ENCODE peak calls at places on chromosomes 16 and 17, in four cellular contexts. One of them, this sample, is unnamed.

GRCh38 chr17:6532441-6532885 is 23.9 kb downstream of the PITPNM3 start:
- DNase-seq in cardiac muscle cell: no peak
- DNase-seq in choroid plexus epithelial cell: no peak
- DNase-seq in GM12865: no peak
- DNase-seq in this sample: no peak

GRCh38 chr16:84266451-84266850 is 26.6 kb upstream of the KCNG4 start:
- DNase-seq in cardiac muscle cell: peak
- DNase-seq in choroid plexus epithelial cell: peak
- DNase-seq in GM12865: peak
- DNase-seq in this sample: peak

GRCh38 chr16:54657058-54657708 is 273.5 kb upstream of the IRX5 start:
- DNase-seq in cardiac muscle cell: peak
- DNase-seq in choroid plexus epithelial cell: peak
- DNase-seq in GM12865: no peak
- DNase-seq in this sample: no peak

GRCh38 chr16:81277681-81278080 is 37.1 kb upstream of the GAN start:
- DNase-seq in cardiac muscle cell: no peak
- DNase-seq in choroid plexus epithelial cell: no peak
- DNase-seq in GM12865: no peak
- DNase-seq in this sample: no peak

GRCh38 chr16:55492756-55493380 is 13.9 kb downstream of the MMP2 start:
- DNase-seq in cardiac muscle cell: no peak
- DNase-seq in choroid plexus epithelial cell: no peak
- DNase-seq in GM12865: no peak
- DNase-seq in this sample: no peak

GRCh38 chr16:88681709-88682451 is 4.4 kb downstream of the SNAI3 start:
- DNase-seq in cardiac muscle cell: peak
- DNase-seq in choroid plexus epithelial cell: no peak
- DNase-seq in GM12865: peak
- DNase-seq in this sample: peak

GRCh38 chr17:17116406-17116805 is 74.1 kb downstream of the MPRIP start:
- DNase-seq in cardiac muscle cell: no peak
- DNase-seq in choroid plexus epithelial cell: no peak
- DNase-seq in GM12865: no peak
- DNase-seq in this sample: no peak

GRCh38 chr17:76371656-76372628 is 12.5 kb upstream of the SPHK1 start:
- DNase-seq in cardiac muscle cell: peak
- DNase-seq in choroid plexus epithelial cell: peak
- DNase-seq in GM12865: no peak
- DNase-seq in this sample: no peak

GRCh38 chr16:3945751-3946603 is 65.5 kb upstream of the CREBBP start:
- DNase-seq in cardiac muscle cell: peak
- DNase-seq in choroid plexus epithelial cell: peak
- DNase-seq in GM12865: no peak
- DNase-seq in this sample: no peak

GRCh38 chr16:56918467-56919012 is 13.4 kb upstream of the HERPUD1 start:
- DNase-seq in cardiac muscle cell: no peak
- DNase-seq in choroid plexus epithelial cell: peak
- DNase-seq in GM12865: no peak
- DNase-seq in this sample: no peak

GRCh38 chr17:76909971-76910760 is 42.0 kb downstream of the MGAT5B start:
- DNase-seq in cardiac muscle cell: peak
- DNase-seq in choroid plexus epithelial cell: peak
- DNase-seq in GM12865: peak
- DNase-seq in this sample: peak

GRCh38 chr16:67247698-67248400 is 568 bp upstream of the FHOD1 start:
- DNase-seq in cardiac muscle cell: no peak
- DNase-seq in choroid plexus epithelial cell: no peak
- DNase-seq in GM12865: no peak
- DNase-seq in this sample: no peak

GRCh38 chr17:79977711-79978544 is 57.7 kb downstream of the TBC1D16 start:
- DNase-seq in cardiac muscle cell: no peak
- DNase-seq in choroid plexus epithelial cell: no peak
- DNase-seq in GM12865: no peak
- DNase-seq in this sample: no peak

GRCh38 chr16:58339452-58339938 is 44.7 kb upstream of the PRSS54 start:
- DNase-seq in cardiac muscle cell: peak
- DNase-seq in choroid plexus epithelial cell: peak
- DNase-seq in GM12865: no peak
- DNase-seq in this sample: no peak

GRCh38 chr17:71726320-71726719 is 394.5 kb upstream of the SOX9 start:
- DNase-seq in cardiac muscle cell: peak
- DNase-seq in choroid plexus epithelial cell: no peak
- DNase-seq in GM12865: no peak
- DNase-seq in this sample: no peak

GRCh38 chr16:53022374-53022773 is 30.3 kb downstream of the CHD9NB start:
- DNase-seq in cardiac muscle cell: peak
- DNase-seq in choroid plexus epithelial cell: peak
- DNase-seq in GM12865: peak
- DNase-seq in this sample: peak

GRCh38 chr17:9725575-9725974 is 65.8 kb downstream of the DHRS7C start:
- DNase-seq in cardiac muscle cell: no peak
- DNase-seq in choroid plexus epithelial cell: peak
- DNase-seq in GM12865: no peak
- DNase-seq in this sample: no peak

GRCh38 chr17:17506893-17507464 is 10.8 kb upstream of the RASD1 start:
- DNase-seq in cardiac muscle cell: no peak
- DNase-seq in choroid plexus epithelial cell: no peak
- DNase-seq in GM12865: no peak
- DNase-seq in this sample: no peak

GRCh38 chr17:15893333-15894024 is 51.5 kb upstream of the ADORA2B start:
- DNase-seq in cardiac muscle cell: peak
- DNase-seq in choroid plexus epithelial cell: peak
- DNase-seq in GM12865: no peak
- DNase-seq in this sample: no peak

GRCh38 chr16:11330526-11331237 is 14.6 kb upstream of the RMI2 start:
- DNase-seq in cardiac muscle cell: no peak
- DNase-seq in choroid plexus epithelial cell: no peak
- DNase-seq in GM12865: no peak
- DNase-seq in this sample: no peak

GRCh38 chr16:11080327-11080967 is 136.1 kb downstream of the CLEC16A start:
- DNase-seq in cardiac muscle cell: no peak
- DNase-seq in choroid plexus epithelial cell: no peak
- DNase-seq in GM12865: no peak
- DNase-seq in this sample: no peak

GRCh38 chr17:59893617-59894100 is 738 bp downstream of the RPS6KB1 start:
- DNase-seq in cardiac muscle cell: peak
- DNase-seq in choroid plexus epithelial cell: peak
- DNase-seq in GM12865: peak
- DNase-seq in this sample: no peak

GRCh38 chr17:17020821-17021193 is 21.4 kb upstream of the MPRIP start:
- DNase-seq in cardiac muscle cell: no peak
- DNase-seq in choroid plexus epithelial cell: no peak
- DNase-seq in GM12865: no peak
- DNase-seq in this sample: no peak

GRCh38 chr17:42561908-42562844 is at the start of gene COASY:
- DNase-seq in cardiac muscle cell: peak
- DNase-seq in choroid plexus epithelial cell: peak
- DNase-seq in GM12865: peak
- DNase-seq in this sample: peak

GRCh38 chr16:12458591-12459400 is 344.9 kb downstream of the CPPED1 start:
- DNase-seq in cardiac muscle cell: peak
- DNase-seq in choroid plexus epithelial cell: no peak
- DNase-seq in GM12865: no peak
- DNase-seq in this sample: peak

GRCh38 chr16:16021020-16021419 is 71.6 kb downstream of the ABCC1 start:
- DNase-seq in cardiac muscle cell: no peak
- DNase-seq in choroid plexus epithelial cell: no peak
- DNase-seq in GM12865: no peak
- DNase-seq in this sample: no peak

GRCh38 chr17:7972131-7972785 is 30.2 kb upstream of the GUCY2D start:
- DNase-seq in cardiac muscle cell: peak
- DNase-seq in choroid plexus epithelial cell: peak
- DNase-seq in GM12865: no peak
- DNase-seq in this sample: no peak

GRCh38 chr16:81324808-81325207 is 10.0 kb downstream of the GAN start:
- DNase-seq in cardiac muscle cell: no peak
- DNase-seq in choroid plexus epithelial cell: no peak
- DNase-seq in GM12865: no peak
- DNase-seq in this sample: no peak

GRCh38 chr17:42518046-42518754 is 17.8 kb upstream of the NAGLU start:
- DNase-seq in cardiac muscle cell: peak
- DNase-seq in choroid plexus epithelial cell: peak
- DNase-seq in GM12865: no peak
- DNase-seq in this sample: no peak

GRCh38 chr17:75011788-75012319 is 616 bp upstream of the MRPL58 start:
- DNase-seq in cardiac muscle cell: peak
- DNase-seq in choroid plexus epithelial cell: peak
- DNase-seq in GM12865: no peak
- DNase-seq in this sample: no peak

GRCh38 chr17:54902611-54903010 is 2.0 kb downstream of the TOM1L1 start:
- DNase-seq in cardiac muscle cell: no peak
- DNase-seq in choroid plexus epithelial cell: no peak
- DNase-seq in GM12865: no peak
- DNase-seq in this sample: no peak

GRCh38 chr17:7253082-7253481 is 1.1 kb downstream of the ELP5 start:
- DNase-seq in cardiac muscle cell: no peak
- DNase-seq in choroid plexus epithelial cell: no peak
- DNase-seq in GM12865: no peak
- DNase-seq in this sample: no peak

GRCh38 chr16:1788095-1788707 is 5.3 kb downstream of the IGFALS start:
- DNase-seq in cardiac muscle cell: no peak
- DNase-seq in choroid plexus epithelial cell: no peak
- DNase-seq in GM12865: no peak
- DNase-seq in this sample: no peak

GRCh38 chr17:40218006-40218739 is 931 bp upstream of the WIPF2 start:
- DNase-seq in cardiac muscle cell: no peak
- DNase-seq in choroid plexus epithelial cell: no peak
- DNase-seq in GM12865: peak
- DNase-seq in this sample: no peak

GRCh38 chr17:79874329-79874981 is 35.2 kb upstream of the CBX4 start:
- DNase-seq in cardiac muscle cell: peak
- DNase-seq in choroid plexus epithelial cell: peak
- DNase-seq in GM12865: peak
- DNase-seq in this sample: peak

GRCh38 chr16:73329363-73330306 is 281.7 kb upstream of the ZFHX3 start:
- DNase-seq in cardiac muscle cell: no peak
- DNase-seq in choroid plexus epithelial cell: no peak
- DNase-seq in GM12865: no peak
- DNase-seq in this sample: no peak

GRCh38 chr16:20874088-20874581 is 26.0 kb downstream of the DCUN1D3 start:
- DNase-seq in cardiac muscle cell: no peak
- DNase-seq in choroid plexus epithelial cell: peak
- DNase-seq in GM12865: peak
- DNase-seq in this sample: no peak

GRCh38 chr17:2707721-2708584 is 3.6 kb downstream of the CLUH start:
- DNase-seq in cardiac muscle cell: no peak
- DNase-seq in choroid plexus epithelial cell: peak
- DNase-seq in GM12865: no peak
- DNase-seq in this sample: no peak

GRCh38 chr17:2710075-2710803 is 1.3 kb downstream of the CLUH start:
- DNase-seq in cardiac muscle cell: no peak
- DNase-seq in choroid plexus epithelial cell: no peak
- DNase-seq in GM12865: no peak
- DNase-seq in this sample: no peak

GRCh38 chr17:2706911-2707510 is 4.6 kb downstream of the CLUH start:
- DNase-seq in cardiac muscle cell: no peak
- DNase-seq in choroid plexus epithelial cell: no peak
- DNase-seq in GM12865: no peak
- DNase-seq in this sample: no peak

GRCh38 chr17:2709173-2709661 is 2.3 kb downstream of the CLUH start:
- DNase-seq in cardiac muscle cell: no peak
- DNase-seq in choroid plexus epithelial cell: no peak
- DNase-seq in GM12865: peak
- DNase-seq in this sample: no peak

DNA sequence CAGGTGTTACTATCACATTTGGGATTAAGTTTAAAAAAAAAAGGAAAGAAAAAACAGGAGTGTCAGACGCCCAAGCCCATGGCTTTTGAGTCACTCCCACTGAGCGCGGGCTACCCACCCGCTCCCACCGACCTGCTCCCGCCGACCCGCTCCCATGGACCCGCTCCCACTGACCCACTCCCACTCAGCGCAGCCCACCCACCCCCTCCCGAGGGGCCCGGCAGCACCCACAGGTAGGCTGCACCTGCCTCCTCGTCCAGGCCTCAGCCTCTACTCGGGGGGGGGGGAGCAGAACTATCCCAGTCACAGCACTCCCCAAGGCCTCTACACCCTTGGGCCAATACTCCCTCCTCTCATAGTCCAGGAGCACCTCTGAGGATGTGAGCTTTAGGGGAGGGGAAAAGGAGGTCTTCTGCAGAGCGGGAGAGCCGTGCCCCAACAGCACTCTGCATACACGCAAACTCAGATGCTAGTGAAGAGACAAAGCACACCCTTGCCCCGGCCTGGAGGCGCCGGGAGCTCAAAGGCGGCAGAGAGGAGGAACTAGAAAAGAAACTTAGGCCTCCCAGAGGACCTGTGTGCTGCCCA is 2.9 kb downstream of the CLUH start:
- DNase-seq in cardiac muscle cell: no peak
- DNase-seq in choroid plexus epithelial cell: no peak
- DNase-seq in GM12865: no peak
- DNase-seq in this sample: no peak
- H3K4me3 ChIP-seq in cardiac muscle cell: no peak
- H3K4me3 ChIP-seq in choroid plexus epithelial cell: no peak
- H3K4me3 ChIP-seq in GM12865: peak
- H3K4me3 ChIP-seq in this sample: no peak

GRCh38 chr17:78665952-78666920 is 89.0 kb upstream of the DNAH17 start:
- DNase-seq in cardiac muscle cell: peak
- DNase-seq in choroid plexus epithelial cell: peak
- DNase-seq in GM12865: peak
- DNase-seq in this sample: peak
- H3K4me3 ChIP-seq in cardiac muscle cell: no peak
- H3K4me3 ChIP-seq in choroid plexus epithelial cell: no peak
- H3K4me3 ChIP-seq in GM12865: no peak
- H3K4me3 ChIP-seq in this sample: peak

GRCh38 chr16:48447940-48448536 is 62.8 kb upstream of the SIAH1 start:
- DNase-seq in cardiac muscle cell: no peak
- DNase-seq in choroid plexus epithelial cell: no peak
- DNase-seq in GM12865: no peak
- DNase-seq in this sample: no peak

GRCh38 chr16:48445782-48446533 is 60.7 kb upstream of the SIAH1 start:
- DNase-seq in cardiac muscle cell: no peak
- DNase-seq in choroid plexus epithelial cell: no peak
- DNase-seq in GM12865: no peak
- DNase-seq in this sample: no peak

GRCh38 chr16:48446534-48446920 is 61.3 kb upstream of the SIAH1 start:
- DNase-seq in cardiac muscle cell: no peak
- DNase-seq in choroid plexus epithelial cell: no peak
- DNase-seq in GM12865: no peak
- DNase-seq in this sample: no peak

GRCh38 chr16:48448799-48449481 is 63.7 kb upstream of the SIAH1 start:
- DNase-seq in cardiac muscle cell: no peak
- DNase-seq in choroid plexus epithelial cell: no peak
- DNase-seq in GM12865: no peak
- DNase-seq in this sample: no peak

GRCh38 chr16:48447428-48447827 is 62.2 kb upstream of the SIAH1 start:
- DNase-seq in cardiac muscle cell: no peak
- DNase-seq in choroid plexus epithelial cell: no peak
- DNase-seq in GM12865: no peak
- DNase-seq in this sample: no peak
- H3K4me3 ChIP-seq in cardiac muscle cell: no peak
- H3K4me3 ChIP-seq in choroid plexus epithelial cell: no peak
- H3K4me3 ChIP-seq in GM12865: no peak
- H3K4me3 ChIP-seq in this sample: no peak

GRCh38 chr16:86566966-86567700 is 504 bp downstream of the FOXC2 start:
- DNase-seq in cardiac muscle cell: peak
- DNase-seq in choroid plexus epithelial cell: peak
- DNase-seq in GM12865: no peak
- DNase-seq in this sample: no peak
- H3K4me3 ChIP-seq in cardiac muscle cell: peak
- H3K4me3 ChIP-seq in choroid plexus epithelial cell: peak
- H3K4me3 ChIP-seq in GM12865: no peak
- H3K4me3 ChIP-seq in this sample: no peak

This sample was measured in Jurkat, Clone E6-1.